ENCODE peak calls at places on chromosomes 4 and X, in nine cellular contexts. E is LoVo, I is hypothalamus, N is heart right ventricle, F is ELR, B is kidney tubule cell, D is smooth muscle cell of the brain vasculature, A is amniotic epithelial cell, P is anterior cingulate cortex. K is an unnamed sample.

GRCh38 chr4:10960386-10960785 is 275.8 kb upstream of the CLNK start:
- DNase-seq in I (no peak), E (no peak), B (no peak), F (no peak), A (no peak), P (no peak), N (no peak), D (no peak), K (no peak)

GRCh38 chrX:120365320-120365719 is 3.4 kb downstream of the ATP1B4 start:
- DNase-seq in P (peak), E (peak), F (peak), B (no peak), D (no peak), I (no peak), N (peak), A (peak), K (peak)

GRCh38 chrX:140510306-140510676 is 5.4 kb upstream of the SOX3 start:
- DNase-seq in F (no peak), P (no peak), N (no peak), B (no peak), I (no peak), D (no peak), A (no peak), E (no peak), K (no peak)

GRCh38 chrX:12865359-12865758 is 1.5 kb upstream of the TLR7 start:
- DNase-seq in P (no peak), F (no peak), N (no peak), E (no peak), B (no peak), D (no peak), A (no peak), I (no peak), K (no peak)

GRCh38 chr4:74805601-74806000 is 11.3 kb upstream of the BTC start:
- DNase-seq in D (no peak), P (no peak), I (no peak), E (no peak), F (peak), B (peak), N (no peak), A (peak), K (peak)

GRCh38 chr4:154018659-154019058 is 229.8 kb upstream of the SFRP2 start:
- DNase-seq in I (no peak), P (no peak), D (no peak), A (no peak), B (no peak), N (no peak), E (no peak), F (no peak), K (peak)

GRCh38 chr4:169115897-169116254 is 105.8 kb upstream of the CBR4 start:
- DNase-seq in D (no peak), E (peak), I (no peak), N (no peak), P (no peak), F (peak), B (peak), A (peak), K (peak)

GRCh38 chr4:80182237-80182866 is 15.0 kb upstream of the PRDM8 start:
- DNase-seq in D (no peak), N (no peak), E (no peak), A (no peak), I (no peak), P (peak), F (no peak), B (peak), K (no peak)

GRCh38 chr4:153787156-153787555 is 1.7 kb downstream of the SFRP2 start:
- DNase-seq in A (no peak), D (no peak), B (no peak), P (no peak), F (no peak), E (no peak), N (no peak), I (no peak), K (no peak)

GRCh38 chr4:184471872-184472539 is 2.3 kb downstream of the IRF2 start:
- DNase-seq in I (no peak), B (no peak), P (no peak), N (no peak), F (no peak), A (peak), D (no peak), E (no peak), K (peak)

GRCh38 chr4:1418494-1419285 is 12.4 kb upstream of the NKX1-1 start:
- DNase-seq in B (no peak), P (no peak), F (no peak), E (no peak), N (no peak), D (no peak), I (no peak), A (no peak), K (no peak)